ENCODE peak calls at places on chromosome 5, in eight cellular contexts. One of them, this sample, is unnamed.

GRCh38 chr5:134948929-134949328 is 18.8 kb upstream of the CATSPER3 start:
- DNase-seq in tibial artery: peak; percentile 71
- DNase-seq in upper lobe of left lung: no peak
- DNase-seq in AG04450: no peak
- DNase-seq in psoas muscle: peak; percentile 43
- DNase-seq in cardiac fibroblast: peak; percentile 64
- DNase-seq in heart left ventricle: peak; percentile 54
- DNase-seq in CD4-positive, alpha-beta memory T cell: no peak
- DNase-seq in this sample: no peak

GRCh38 chr5:160315968-160316367 is 3.6 kb upstream of the CCNJL start:
- DNase-seq in tibial artery: no peak
- DNase-seq in upper lobe of left lung: peak; percentile 76
- DNase-seq in AG04450: peak; percentile 32
- DNase-seq in psoas muscle: no peak
- DNase-seq in cardiac fibroblast: peak; percentile 66
- DNase-seq in heart left ventricle: no peak
- DNase-seq in CD4-positive, alpha-beta memory T cell: no peak
- DNase-seq in this sample: no peak

GRCh38 chr5:76153996-76154395 is 70.8 kb downstream of the SV2C start:
- DNase-seq in tibial artery: no peak
- DNase-seq in upper lobe of left lung: no peak
- DNase-seq in AG04450: no peak
- DNase-seq in psoas muscle: no peak
- DNase-seq in cardiac fibroblast: no peak
- DNase-seq in heart left ventricle: no peak
- DNase-seq in CD4-positive, alpha-beta memory T cell: no peak
- DNase-seq in this sample: no peak

GRCh38 chr5:110896901-110897300 is 158.1 kb downstream of the SLC25A46 start:
- DNase-seq in tibial artery: no peak
- DNase-seq in upper lobe of left lung: no peak
- DNase-seq in AG04450: peak; percentile 56
- DNase-seq in psoas muscle: no peak
- DNase-seq in cardiac fibroblast: peak; percentile 77
- DNase-seq in heart left ventricle: no peak
- DNase-seq in CD4-positive, alpha-beta memory T cell: no peak
- DNase-seq in this sample: no peak

GRCh38 chr5:53191766-53192165 is 82.2 kb upstream of the MOCS2 start:
- DNase-seq in tibial artery: no peak
- DNase-seq in upper lobe of left lung: no peak
- DNase-seq in AG04450: no peak
- DNase-seq in psoas muscle: no peak
- DNase-seq in cardiac fibroblast: peak; percentile 9
- DNase-seq in heart left ventricle: no peak
- DNase-seq in CD4-positive, alpha-beta memory T cell: no peak
- DNase-seq in this sample: no peak

GRCh38 chr5:174872271-174872670 is 147.9 kb downstream of the MSX2 start:
- DNase-seq in tibial artery: no peak
- DNase-seq in upper lobe of left lung: no peak
- DNase-seq in AG04450: no peak
- DNase-seq in psoas muscle: no peak
- DNase-seq in cardiac fibroblast: peak; percentile 1
- DNase-seq in heart left ventricle: no peak
- DNase-seq in CD4-positive, alpha-beta memory T cell: no peak
- DNase-seq in this sample: no peak

GRCh38 chr5:130111723-130112122 is 207.5 kb downstream of the CHSY3 start:
- DNase-seq in tibial artery: no peak
- DNase-seq in upper lobe of left lung: no peak
- DNase-seq in AG04450: no peak
- DNase-seq in psoas muscle: no peak
- DNase-seq in cardiac fibroblast: no peak
- DNase-seq in heart left ventricle: no peak
- DNase-seq in CD4-positive, alpha-beta memory T cell: no peak
- DNase-seq in this sample: no peak

GRCh38 chr5:151255621-151256286 is 2.8 kb downstream of the GM2A start:
- DNase-seq in tibial artery: no peak
- DNase-seq in upper lobe of left lung: no peak
- DNase-seq in AG04450: no peak
- DNase-seq in psoas muscle: no peak
- DNase-seq in cardiac fibroblast: no peak
- DNase-seq in heart left ventricle: no peak
- DNase-seq in CD4-positive, alpha-beta memory T cell: no peak
- DNase-seq in this sample: no peak

GRCh38 chr5:151483176-151483575 is 35.8 kb downstream of the SLC36A1 start:
- DNase-seq in tibial artery: no peak
- DNase-seq in upper lobe of left lung: peak; percentile 42
- DNase-seq in AG04450: no peak
- DNase-seq in psoas muscle: no peak
- DNase-seq in cardiac fibroblast: peak; percentile 25
- DNase-seq in heart left ventricle: no peak
- DNase-seq in CD4-positive, alpha-beta memory T cell: no peak
- DNase-seq in this sample: peak; percentile 37

GRCh38 chr5:10471672-10472071 is 30.0 kb downstream of the ROPN1L start:
- DNase-seq in tibial artery: no peak
- DNase-seq in upper lobe of left lung: no peak
- DNase-seq in AG04450: no peak
- DNase-seq in psoas muscle: no peak
- DNase-seq in cardiac fibroblast: no peak
- DNase-seq in heart left ventricle: no peak
- DNase-seq in CD4-positive, alpha-beta memory T cell: no peak
- DNase-seq in this sample: no peak

GRCh38 chr5:119343766-119344165 is 12.1 kb upstream of the TNFAIP8 start:
- DNase-seq in tibial artery: no peak
- DNase-seq in upper lobe of left lung: peak; percentile 56
- DNase-seq in AG04450: no peak
- DNase-seq in psoas muscle: no peak
- DNase-seq in cardiac fibroblast: peak; percentile 53
- DNase-seq in heart left ventricle: no peak
- DNase-seq in CD4-positive, alpha-beta memory T cell: no peak
- DNase-seq in this sample: no peak

GRCh38 chr5:23820764-23821471 is 313.5 kb downstream of the PRDM9 start:
- DNase-seq in tibial artery: no peak
- DNase-seq in upper lobe of left lung: no peak
- DNase-seq in AG04450: no peak
- DNase-seq in psoas muscle: no peak
- DNase-seq in cardiac fibroblast: peak; percentile 45
- DNase-seq in heart left ventricle: no peak
- DNase-seq in CD4-positive, alpha-beta memory T cell: no peak
- DNase-seq in this sample: peak; percentile 2

GRCh38 chr5:9903806-9904205 is 273.7 kb upstream of the TAS2R1 start:
- DNase-seq in tibial artery: no peak
- DNase-seq in upper lobe of left lung: no peak
- DNase-seq in AG04450: no peak
- DNase-seq in psoas muscle: no peak
- DNase-seq in cardiac fibroblast: peak; percentile 59
- DNase-seq in heart left ventricle: no peak
- DNase-seq in CD4-positive, alpha-beta memory T cell: no peak
- DNase-seq in this sample: no peak

GRCh38 chr5:176810687-176811501 is 535 bp downstream of the UNC5A start:
- DNase-seq in tibial artery: no peak
- DNase-seq in upper lobe of left lung: no peak
- DNase-seq in AG04450: no peak
- DNase-seq in psoas muscle: no peak
- DNase-seq in cardiac fibroblast: peak; percentile 40
- DNase-seq in heart left ventricle: no peak
- DNase-seq in CD4-positive, alpha-beta memory T cell: no peak
- DNase-seq in this sample: peak; percentile 76

GRCh38 chr5:95280692-95281091 is 4.2 kb downstream of the MCTP1 start:
- DNase-seq in tibial artery: no peak
- DNase-seq in upper lobe of left lung: no peak
- DNase-seq in AG04450: no peak
- DNase-seq in psoas muscle: no peak
- DNase-seq in cardiac fibroblast: no peak
- DNase-seq in heart left ventricle: no peak
- DNase-seq in CD4-positive, alpha-beta memory T cell: no peak
- DNase-seq in this sample: no peak

GRCh38 chr5:36694351-36694750 is 87.9 kb downstream of the SLC1A3 start:
- DNase-seq in tibial artery: no peak
- DNase-seq in upper lobe of left lung: no peak
- DNase-seq in AG04450: no peak
- DNase-seq in psoas muscle: no peak
- DNase-seq in cardiac fibroblast: peak; percentile 39
- DNase-seq in heart left ventricle: no peak
- DNase-seq in CD4-positive, alpha-beta memory T cell: no peak
- DNase-seq in this sample: no peak

GRCh38 chr5:15850939-15851341 is 328.7 kb downstream of the MARCHF11 start:
- DNase-seq in tibial artery: no peak
- DNase-seq in upper lobe of left lung: no peak
- DNase-seq in AG04450: no peak
- DNase-seq in psoas muscle: no peak
- DNase-seq in cardiac fibroblast: no peak
- DNase-seq in heart left ventricle: no peak
- DNase-seq in CD4-positive, alpha-beta memory T cell: no peak
- DNase-seq in this sample: no peak

GRCh38 chr5:154190652-154191304 is at the start of gene GALNT10:
- DNase-seq in tibial artery: peak; percentile 75
- DNase-seq in upper lobe of left lung: peak; percentile 58
- DNase-seq in AG04450: no peak
- DNase-seq in psoas muscle: peak; percentile 78
- DNase-seq in cardiac fibroblast: peak; percentile 57
- DNase-seq in heart left ventricle: peak; percentile 77
- DNase-seq in CD4-positive, alpha-beta memory T cell: peak; percentile 83
- DNase-seq in this sample: peak; percentile 35

GRCh38 chr5:68587181-68587580 is 371.6 kb downstream of the PIK3R1 start:
- DNase-seq in tibial artery: no peak
- DNase-seq in upper lobe of left lung: no peak
- DNase-seq in AG04450: no peak
- DNase-seq in psoas muscle: no peak
- DNase-seq in cardiac fibroblast: peak; percentile 35
- DNase-seq in heart left ventricle: no peak
- DNase-seq in CD4-positive, alpha-beta memory T cell: no peak
- DNase-seq in this sample: no peak

GRCh38 chr5:92567831-92568450 is 1013.1 kb downstream of the NR2F1-AS1 start:
- DNase-seq in tibial artery: no peak
- DNase-seq in upper lobe of left lung: no peak
- DNase-seq in AG04450: no peak
- DNase-seq in psoas muscle: no peak
- DNase-seq in cardiac fibroblast: no peak
- DNase-seq in heart left ventricle: no peak
- DNase-seq in CD4-positive, alpha-beta memory T cell: no peak
- DNase-seq in this sample: no peak

GRCh38 chr5:78983601-78984000 is 1.5 kb downstream of the ARSB start:
- DNase-seq in tibial artery: no peak
- DNase-seq in upper lobe of left lung: no peak
- DNase-seq in AG04450: no peak
- DNase-seq in psoas muscle: no peak
- DNase-seq in cardiac fibroblast: no peak
- DNase-seq in heart left ventricle: no peak
- DNase-seq in CD4-positive, alpha-beta memory T cell: no peak
- DNase-seq in this sample: peak; percentile 25

GRCh38 chr5:140966293-140967225 is at the start of gene PCDHAC2:
- DNase-seq in tibial artery: no peak
- DNase-seq in upper lobe of left lung: peak; percentile 58
- DNase-seq in AG04450: no peak
- DNase-seq in psoas muscle: peak; percentile 30
- DNase-seq in cardiac fibroblast: peak; percentile 28
- DNase-seq in heart left ventricle: peak; percentile 40
- DNase-seq in CD4-positive, alpha-beta memory T cell: no peak
- DNase-seq in this sample: peak; percentile 78
- H3K4me3 ChIP-seq in tibial artery: peak within 1 kb of the TSS; percentile 53
- H3K4me3 ChIP-seq in upper lobe of left lung: peak within 1 kb of the TSS; percentile 62
- H3K4me3 ChIP-seq in AG04450: peak within 1 kb of the TSS; percentile 7
- H3K4me3 ChIP-seq in psoas muscle: peak within 1 kb of the TSS; percentile 67
- H3K4me3 ChIP-seq in cardiac fibroblast: peak within 1 kb of the TSS; percentile 44
- H3K4me3 ChIP-seq in heart left ventricle: peak within 1 kb of the TSS; percentile 60
- H3K4me3 ChIP-seq in CD4-positive, alpha-beta memory T cell: no peak within 1 kb of the TSS
- H3K4me3 ChIP-seq in this sample: peak within 1 kb of the TSS; percentile 75

GRCh38 chr5:170522211-170523128 is 18.6 kb downstream of the KCNIP1 start:
- DNase-seq in tibial artery: no peak
- DNase-seq in upper lobe of left lung: no peak
- DNase-seq in AG04450: no peak
- DNase-seq in psoas muscle: no peak
- DNase-seq in cardiac fibroblast: peak; percentile 30
- DNase-seq in heart left ventricle: no peak
- DNase-seq in CD4-positive, alpha-beta memory T cell: no peak
- DNase-seq in this sample: no peak
- H3K4me3 ChIP-seq in tibial artery: no peak overlapping the region
- H3K4me3 ChIP-seq in upper lobe of left lung: no peak overlapping the region
- H3K4me3 ChIP-seq in AG04450: no peak overlapping the region
- H3K4me3 ChIP-seq in psoas muscle: no peak overlapping the region
- H3K4me3 ChIP-seq in cardiac fibroblast: no peak overlapping the region
- H3K4me3 ChIP-seq in heart left ventricle: no peak overlapping the region
- H3K4me3 ChIP-seq in CD4-positive, alpha-beta memory T cell: no peak overlapping the region
- H3K4me3 ChIP-seq in this sample: no peak overlapping the region

DNA sequence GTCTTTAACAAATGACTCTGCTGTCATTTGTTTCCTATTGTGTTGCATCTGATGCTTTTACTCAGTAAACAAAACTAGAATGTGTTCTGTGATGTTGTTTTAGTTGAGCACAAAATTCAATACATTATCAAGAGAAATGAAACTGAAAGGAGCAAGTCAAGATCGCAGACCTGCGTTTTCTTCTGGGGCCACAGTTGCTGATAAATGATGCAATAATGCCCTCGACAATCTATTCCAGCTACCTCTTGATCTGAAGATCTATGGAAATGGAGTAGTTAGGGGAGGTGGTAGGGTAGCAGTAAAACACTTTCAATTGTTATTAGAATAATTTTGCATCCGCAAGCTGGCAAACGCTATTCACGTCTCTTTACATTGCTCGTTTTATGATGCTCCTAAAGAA is 1.7 kb downstream of the ZNF366 start:
- DNase-seq in tibial artery: no peak
- DNase-seq in upper lobe of left lung: no peak
- DNase-seq in AG04450: no peak
- DNase-seq in psoas muscle: no peak
- DNase-seq in cardiac fibroblast: no peak
- DNase-seq in heart left ventricle: no peak
- DNase-seq in CD4-positive, alpha-beta memory T cell: no peak
- DNase-seq in this sample: no peak
- H3K4me3 ChIP-seq in tibial artery: no peak overlapping the region
- H3K4me3 ChIP-seq in upper lobe of left lung: peak overlapping the region; percentile 36
- H3K4me3 ChIP-seq in AG04450: no peak overlapping the region
- H3K4me3 ChIP-seq in psoas muscle: peak overlapping the region; percentile 55
- H3K4me3 ChIP-seq in cardiac fibroblast: no peak overlapping the region
- H3K4me3 ChIP-seq in heart left ventricle: peak overlapping the region; percentile 50
- H3K4me3 ChIP-seq in CD4-positive, alpha-beta memory T cell: no peak overlapping the region
- H3K4me3 ChIP-seq in this sample: no peak overlapping the region

DNA sequence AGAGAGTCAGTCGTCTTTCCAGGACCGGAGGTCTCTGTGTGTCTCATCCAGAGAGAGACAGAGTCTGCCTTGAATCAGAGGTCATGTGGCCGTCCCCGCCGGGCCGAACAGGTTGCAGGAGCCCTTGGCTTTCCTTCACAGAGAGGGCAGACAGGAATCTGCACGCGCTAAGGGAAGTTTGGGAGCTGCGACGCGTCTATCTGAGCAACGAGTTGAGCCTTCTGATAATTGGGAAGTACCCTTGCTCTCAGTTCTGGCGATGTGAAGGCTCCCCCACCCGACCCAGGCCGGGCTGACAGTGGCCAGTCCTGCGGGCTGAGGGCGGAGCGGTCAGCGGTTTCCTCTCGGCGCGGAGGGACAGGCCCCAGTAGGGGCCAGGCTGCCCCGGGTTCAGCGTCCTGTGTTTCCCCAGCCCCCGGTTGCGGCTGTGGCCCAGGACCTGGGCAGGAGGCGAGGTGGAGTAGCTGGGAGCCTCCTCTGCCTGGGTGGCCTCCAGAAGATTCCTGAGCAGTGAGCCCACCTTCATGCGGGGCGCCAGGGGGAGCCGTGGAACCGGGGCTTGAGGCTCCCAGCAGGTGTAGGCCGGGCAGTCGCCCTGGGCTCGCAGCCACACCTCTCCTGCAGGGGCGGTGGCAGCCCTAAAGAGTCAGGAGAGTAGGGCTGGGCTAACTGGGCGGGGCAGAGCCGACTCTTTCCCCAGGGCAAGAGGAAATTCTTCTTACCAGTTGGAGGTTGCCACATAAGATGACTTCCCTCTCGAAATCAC is 13.8 kb downstream of the NR2F1 start:
- DNase-seq in tibial artery: no peak
- DNase-seq in upper lobe of left lung: peak; percentile 80
- DNase-seq in AG04450: no peak
- DNase-seq in psoas muscle: no peak
- DNase-seq in cardiac fibroblast: no peak
- DNase-seq in heart left ventricle: no peak
- DNase-seq in CD4-positive, alpha-beta memory T cell: no peak
- DNase-seq in this sample: peak; percentile 93
- H3K4me3 ChIP-seq in tibial artery: no peak overlapping the region
- H3K4me3 ChIP-seq in upper lobe of left lung: no peak overlapping the region
- H3K4me3 ChIP-seq in AG04450: no peak overlapping the region
- H3K4me3 ChIP-seq in psoas muscle: no peak overlapping the region
- H3K4me3 ChIP-seq in cardiac fibroblast: no peak overlapping the region
- H3K4me3 ChIP-seq in heart left ventricle: no peak overlapping the region
- H3K4me3 ChIP-seq in CD4-positive, alpha-beta memory T cell: no peak overlapping the region
- H3K4me3 ChIP-seq in this sample: peak overlapping the region; percentile 8

This sample was measured in H7.